ENCODE peak calls at places on chromosome 3, in four cellular contexts. One of them, this sample, is unnamed. For H3K4me1, the result is how much of the 10 kb centered on the place peaks cover.

GRCh38 chr3:107988464-107989156 is 102.2 kb downstream of the CD47 start:
- DNase-seq in PC-3: peak
- DNase-seq in stomach: peak
- DNase-seq in CD4-positive, CD25-positive, alpha-beta regulatory T cell: no peak
- DNase-seq in this sample: no peak

GRCh38 chr3:171376125-171376947 is 83.9 kb downstream of the TNIK start:
- DNase-seq in stomach: no peak
- DNase-seq in CD4-positive, CD25-positive, alpha-beta regulatory T cell: no peak
- DNase-seq in PC-3: no peak
- DNase-seq in this sample: no peak

GRCh38 chr3:11059090-11059798 is 66.7 kb downstream of the SLC6A1 start:
- DNase-seq in CD4-positive, CD25-positive, alpha-beta regulatory T cell: no peak
- DNase-seq in stomach: no peak
- DNase-seq in PC-3: peak
- DNase-seq in this sample: peak

GRCh38 chr3:45473841-45474240 is 85.5 kb downstream of the LARS2 start:
- DNase-seq in PC-3: no peak
- DNase-seq in CD4-positive, CD25-positive, alpha-beta regulatory T cell: no peak
- DNase-seq in stomach: no peak
- DNase-seq in this sample: no peak

GRCh38 chr3:173750095-173750494 is 352.6 kb downstream of the NLGN1 start:
- DNase-seq in CD4-positive, CD25-positive, alpha-beta regulatory T cell: no peak
- DNase-seq in PC-3: no peak
- DNase-seq in stomach: no peak
- DNase-seq in this sample: no peak

GRCh38 chr3:20185364-20185732 is 658 bp downstream of the SGO1 start:
- DNase-seq in PC-3: peak
- DNase-seq in stomach: no peak
- DNase-seq in CD4-positive, CD25-positive, alpha-beta regulatory T cell: peak
- DNase-seq in this sample: no peak

GRCh38 chr3:150609988-150610387 is 6.9 kb downstream of the SELENOT start:
- DNase-seq in PC-3: no peak
- DNase-seq in stomach: no peak
- DNase-seq in CD4-positive, CD25-positive, alpha-beta regulatory T cell: no peak
- DNase-seq in this sample: no peak

GRCh38 chr3:151165221-151165620 is 37.8 kb downstream of the GPR171 start:
- DNase-seq in PC-3: no peak
- DNase-seq in CD4-positive, CD25-positive, alpha-beta regulatory T cell: no peak
- DNase-seq in stomach: no peak
- DNase-seq in this sample: no peak

GRCh38 chr3:57000012-57000411 is 60.5 kb upstream of the SPATA12 start:
- DNase-seq in CD4-positive, CD25-positive, alpha-beta regulatory T cell: no peak
- DNase-seq in stomach: no peak
- DNase-seq in PC-3: no peak
- DNase-seq in this sample: no peak

GRCh38 chr3:71064976-71065763 is 518.4 kb downstream of the FOXP1 start:
- DNase-seq in CD4-positive, CD25-positive, alpha-beta regulatory T cell: peak
- DNase-seq in PC-3: peak
- DNase-seq in stomach: peak
- DNase-seq in this sample: peak

GRCh38 chr3:86967062-86967461 is 23.9 kb downstream of the VGLL3 start:
- DNase-seq in stomach: no peak
- DNase-seq in PC-3: no peak
- DNase-seq in CD4-positive, CD25-positive, alpha-beta regulatory T cell: no peak
- DNase-seq in this sample: no peak

GRCh38 chr3:87691109-87691508 is 367.7 kb downstream of the CGGBP1 start:
- DNase-seq in stomach: no peak
- DNase-seq in PC-3: peak
- DNase-seq in CD4-positive, CD25-positive, alpha-beta regulatory T cell: no peak
- DNase-seq in this sample: no peak

GRCh38 chr3:185075547-185075946 is 77.3 kb downstream of the C3orf70 start:
- DNase-seq in PC-3: no peak
- DNase-seq in stomach: no peak
- DNase-seq in CD4-positive, CD25-positive, alpha-beta regulatory T cell: no peak
- DNase-seq in this sample: no peak

GRCh38 chr3:61030469-61031035 is 220.7 kb downstream of the FHIT start:
- DNase-seq in PC-3: peak
- DNase-seq in CD4-positive, CD25-positive, alpha-beta regulatory T cell: no peak
- DNase-seq in stomach: no peak
- DNase-seq in this sample: no peak

GRCh38 chr3:113110263-113110662 is 101.1 kb upstream of the BOC start:
- DNase-seq in CD4-positive, CD25-positive, alpha-beta regulatory T cell: no peak
- DNase-seq in PC-3: peak
- DNase-seq in stomach: no peak
- DNase-seq in this sample: no peak

GRCh38 chr3:179323197-179323901 is 518 bp downstream of the ZNF639 start:
- DNase-seq in PC-3: peak
- DNase-seq in stomach: peak
- DNase-seq in CD4-positive, CD25-positive, alpha-beta regulatory T cell: peak
- DNase-seq in this sample: peak

GRCh38 chr3:107668398-107668797 is 145.6 kb downstream of the BBX start:
- DNase-seq in stomach: no peak
- DNase-seq in PC-3: no peak
- DNase-seq in CD4-positive, CD25-positive, alpha-beta regulatory T cell: no peak
- DNase-seq in this sample: no peak

GRCh38 chr3:50436063-50436674 is 67.3 kb downstream of the CACNA2D2 start:
- DNase-seq in PC-3: peak
- DNase-seq in stomach: peak
- DNase-seq in CD4-positive, CD25-positive, alpha-beta regulatory T cell: peak
- DNase-seq in this sample: peak

GRCh38 chr3:87298111-87298718 is 21.8 kb upstream of the POU1F1 start:
- DNase-seq in CD4-positive, CD25-positive, alpha-beta regulatory T cell: no peak
- DNase-seq in stomach: no peak
- DNase-seq in PC-3: peak
- DNase-seq in this sample: no peak

GRCh38 chr3:152737021-152737908 is 97.7 kb upstream of the P2RY1 start:
- DNase-seq in PC-3: peak
- DNase-seq in CD4-positive, CD25-positive, alpha-beta regulatory T cell: no peak
- DNase-seq in stomach: no peak
- DNase-seq in this sample: no peak

GRCh38 chr3:130839815-130840214 is 54.1 kb upstream of the ATP2C1 start:
- DNase-seq in CD4-positive, CD25-positive, alpha-beta regulatory T cell: no peak
- DNase-seq in stomach: no peak
- DNase-seq in PC-3: no peak
- DNase-seq in this sample: no peak

GRCh38 chr3:64300790-64301423 is 75.6 kb upstream of the PRICKLE2 start:
- DNase-seq in CD4-positive, CD25-positive, alpha-beta regulatory T cell: no peak
- DNase-seq in PC-3: peak
- DNase-seq in stomach: no peak
- DNase-seq in this sample: no peak

GRCh38 chr3:133448478-133449122 is 48.7 kb downstream of the BFSP2 start:
- DNase-seq in CD4-positive, CD25-positive, alpha-beta regulatory T cell: no peak
- DNase-seq in PC-3: no peak
- DNase-seq in stomach: no peak
- DNase-seq in this sample: no peak

DNA sequence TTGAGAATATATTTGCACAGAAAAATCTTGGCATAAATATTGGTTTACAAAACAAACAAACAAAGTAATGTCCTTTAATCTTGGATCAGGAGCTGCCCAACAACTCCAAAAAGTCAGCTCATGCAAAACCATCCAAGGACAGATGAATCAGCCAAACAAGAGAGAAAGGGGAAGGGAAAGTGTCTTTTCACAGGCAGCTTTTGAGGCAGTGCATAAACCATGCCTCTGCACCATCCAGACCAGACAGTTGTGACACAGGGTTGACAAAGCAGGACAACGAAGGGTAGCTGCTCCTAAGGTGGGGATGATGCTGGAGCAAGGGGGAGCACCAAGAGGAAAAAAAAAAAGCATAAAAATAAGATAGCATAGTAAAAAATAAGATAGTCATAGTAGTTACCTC is 8.7 kb downstream of the CD86 start:
- DNase-seq in CD4-positive, CD25-positive, alpha-beta regulatory T cell: no peak
- DNase-seq in stomach: no peak
- DNase-seq in PC-3: no peak
- DNase-seq in this sample: no peak
- H3K4me1 ChIP-seq in CD4-positive, CD25-positive, alpha-beta regulatory T cell: under half
- H3K4me1 ChIP-seq in stomach: under half
- H3K4me1 ChIP-seq in PC-3: under half
- H3K4me1 ChIP-seq in this sample: under half

DNA sequence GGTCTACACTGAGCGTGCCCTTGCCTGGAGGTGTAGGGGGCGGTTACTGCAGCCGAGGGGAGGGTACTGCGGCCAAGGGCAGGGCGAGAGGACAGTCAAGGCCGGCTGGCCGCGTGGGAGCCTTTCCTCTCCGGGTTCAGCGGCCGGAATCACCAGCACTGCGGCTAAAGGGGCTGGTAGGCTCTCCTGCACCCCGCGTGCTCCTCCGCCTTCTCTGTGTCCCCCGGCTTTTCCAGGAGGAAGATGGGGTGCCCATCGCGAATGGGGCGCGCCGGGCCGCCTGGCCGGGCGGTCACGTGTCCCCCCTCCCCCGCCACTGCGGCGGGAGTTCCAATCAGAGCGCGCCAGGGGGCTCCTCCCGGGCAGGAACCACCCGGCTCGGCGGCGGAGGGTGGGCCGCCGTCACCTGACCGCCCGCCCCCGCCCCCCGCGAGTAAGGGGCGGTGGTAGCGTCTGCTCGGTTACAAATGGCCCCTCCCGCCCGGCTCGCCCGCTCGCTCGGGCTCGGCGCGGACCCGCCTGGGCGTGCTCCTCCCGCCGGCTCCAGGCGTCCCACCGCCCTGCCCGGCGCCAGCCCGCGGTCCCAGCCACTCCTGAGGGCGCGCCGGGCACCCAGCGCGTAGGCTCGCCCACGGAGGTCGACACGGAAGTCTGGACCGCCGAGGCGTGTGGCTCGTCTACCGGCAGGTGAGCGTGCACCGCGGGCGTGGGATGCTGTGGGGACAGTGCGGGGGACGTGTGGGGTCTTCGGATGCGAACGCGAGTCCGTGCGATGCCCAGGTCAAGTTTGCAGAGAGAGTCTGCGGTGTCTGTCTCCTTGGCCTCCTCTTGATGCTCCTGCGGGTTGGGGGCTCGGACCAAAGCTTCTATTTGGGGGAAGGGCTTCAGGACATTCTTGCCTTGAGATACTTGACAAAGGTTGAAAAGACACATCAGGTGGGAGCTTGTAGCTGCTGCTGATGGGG is 242.6 kb upstream of the TOPAZ1 start:
- DNase-seq in PC-3: no peak
- DNase-seq in CD4-positive, CD25-positive, alpha-beta regulatory T cell: no peak
- DNase-seq in stomach: no peak
- DNase-seq in this sample: no peak
- H3K27ac ChIP-seq in PC-3: no peak
- H3K27ac ChIP-seq in CD4-positive, CD25-positive, alpha-beta regulatory T cell: no peak
- H3K27ac ChIP-seq in stomach: no peak
- H3K27ac ChIP-seq in this sample: no peak

GRCh38 chr3:12143949-12144504 is 14.7 kb downstream of the TIMP4 start:
- DNase-seq in stomach: peak
- DNase-seq in CD4-positive, CD25-positive, alpha-beta regulatory T cell: no peak
- DNase-seq in PC-3: no peak
- DNase-seq in this sample: no peak
- H3K4me1 ChIP-seq in stomach: under half
- H3K4me1 ChIP-seq in CD4-positive, CD25-positive, alpha-beta regulatory T cell: under half
- H3K4me1 ChIP-seq in PC-3: under half
- H3K4me1 ChIP-seq in this sample: under half

GRCh38 chr3:149384911-149385321 is 7.5 kb upstream of the TM4SF1 start:
- DNase-seq in stomach: no peak
- DNase-seq in PC-3: peak
- DNase-seq in CD4-positive, CD25-positive, alpha-beta regulatory T cell: no peak
- DNase-seq in this sample: no peak

GRCh38 chr3:149386299-149386606 is 8.8 kb upstream of the TM4SF1 start:
- DNase-seq in PC-3: no peak
- DNase-seq in CD4-positive, CD25-positive, alpha-beta regulatory T cell: no peak
- DNase-seq in stomach: no peak
- DNase-seq in this sample: no peak

GRCh38 chr3:149383703-149384102 is 6.3 kb upstream of the TM4SF1 start:
- DNase-seq in stomach: no peak
- DNase-seq in PC-3: no peak
- DNase-seq in CD4-positive, CD25-positive, alpha-beta regulatory T cell: no peak
- DNase-seq in this sample: no peak

GRCh38 chr3:149384167-149384566 is 6.7 kb upstream of the TM4SF1 start:
- DNase-seq in CD4-positive, CD25-positive, alpha-beta regulatory T cell: no peak
- DNase-seq in PC-3: no peak
- DNase-seq in stomach: no peak
- DNase-seq in this sample: no peak

GRCh38 chr3:149385617-149386298 is 8.3 kb upstream of the TM4SF1 start:
- DNase-seq in CD4-positive, CD25-positive, alpha-beta regulatory T cell: no peak
- DNase-seq in PC-3: no peak
- DNase-seq in stomach: no peak
- DNase-seq in this sample: no peak
- H3K27ac ChIP-seq in CD4-positive, CD25-positive, alpha-beta regulatory T cell: no peak
- H3K27ac ChIP-seq in PC-3: peak
- H3K27ac ChIP-seq in stomach: peak
- H3K27ac ChIP-seq in this sample: peak

This sample was measured in right lobe of liver.